ENCODE peak calls at places on chromosome 6, in five cellular contexts. N is A673; I is lung microvascular endothelial cell; U is RCC 7860; C is activated CD4-positive, alpha-beta T cell treated with anti-CD3 and anti-CD28 coated beads, Interleukin-2, amount 50 U/mL, for 48 hours. A is an unnamed sample.

GRCh38 chr6:31782126-31782941 is 5.2 kb upstream of the VWA7 start:
- DNase-seq in N (no peak), I (no peak), U (no peak), C (no peak), A (no peak)

GRCh38 chr6:114108119-114109002 is 137.4 kb upstream of the HDAC2 start:
- DNase-seq in N (peak), I (peak), U (peak), C (peak), A (no peak)

GRCh38 chr6:98946266-98946817 is 1.4 kb downstream of the FBXL4 start:
- DNase-seq in N (no peak), I (no peak), U (no peak), C (no peak), A (no peak)

GRCh38 chr6:10521104-10521808 is at the start of gene GCNT2:
- DNase-seq in N (no peak), I (peak), U (no peak), C (no peak), A (peak)

GRCh38 chr6:135830971-135831370 is 20.5 kb upstream of the PDE7B start:
- DNase-seq in N (no peak), I (no peak), U (no peak), C (no peak), A (no peak)

GRCh38 chr6:47277702-47278101 is 32.0 kb downstream of the TNFRSF21 start:
- DNase-seq in N (no peak), I (no peak), U (no peak), C (no peak), A (no peak)

GRCh38 chr6:4849214-4849613 is 73.0 kb downstream of the CDYL start:
- DNase-seq in N (no peak), I (no peak), U (no peak), C (no peak), A (no peak)

GRCh38 chr6:3764516-3765333 is 13.2 kb upstream of the PXDC1 start:
- DNase-seq in N (no peak), I (no peak), U (no peak), C (no peak), A (no peak)

GRCh38 chr6:132364249-132364648 is 37.0 kb downstream of the MOXD1 start:
- DNase-seq in N (no peak), I (no peak), U (no peak), C (no peak), A (no peak)